ENCODE peak calls at places on chromosomes 7 and 10, in four cellular contexts. K is right cardiac atrium, C is colonic mucosa, L is Caco-2. H is an unnamed sample.
A peak's percentile ranks its signal among the peaks of the same experiment; 100 is the strongest.

GRCh38 chr7:159107052-159107892 is 37.4 kb downstream of the VIPR2 start:
- DNase-seq in K (no peak), L (no peak), C (no peak), H (no peak)

GRCh38 chr7:101957733-101958525 is 140.5 kb downstream of the CUX1 start:
- DNase-seq in L (no peak), C (no peak), K (no peak), H (no peak)

GRCh38 chr10:45580781-45581496 is 91.6 kb downstream of the ZFAND4 start:
- DNase-seq in K (no peak), L (no peak), C (peak; percentile 53), H (no peak)

GRCh38 chr7:138739859-138740258 is 38.7 kb upstream of the SVOPL start:
- DNase-seq in C (no peak), K (no peak), L (no peak), H (no peak)

GRCh38 chr7:56063500-56063881 is 595 bp upstream of the SUMF2 start:
- DNase-seq in L (peak; percentile 26), C (no peak), K (no peak), H (no peak)

GRCh38 chr7:105721571-105722104 is 140.3 kb upstream of the EFCAB10 start:
- DNase-seq in L (no peak), C (no peak), K (no peak), H (no peak)

GRCh38 chr7:27739301-27739913 is 555 bp upstream of the TAX1BP1 start:
- DNase-seq in K (no peak), L (no peak), C (peak; percentile 38), H (no peak)

GRCh38 chr7:26117142-26117807 is 34.7 kb upstream of the NFE2L3 start:
- DNase-seq in L (peak; percentile 48), C (no peak), K (no peak), H (no peak)

GRCh38 chr7:24916463-24917040 is 63.4 kb downstream of the OSBPL3 start:
- DNase-seq in C (no peak), L (no peak), K (no peak), H (no peak)

GRCh38 chr10:79345241-79346011 is 1.8 kb upstream of the PPIF start:
- DNase-seq in L (no peak), K (no peak), C (peak; percentile 17), H (no peak)

GRCh38 chr10:31101123-31101522 is 69.5 kb upstream of the ZNF438 start:
- DNase-seq in K (no peak), L (no peak), C (no peak), H (no peak)

GRCh38 chr7:150631866-150632864 is at the start of gene GIMAP6:
- DNase-seq in L (no peak), K (peak; percentile 35), C (no peak), H (no peak)

GRCh38 chr10:85978566-85979358 is 387.8 kb downstream of the GRID1 start:
- DNase-seq in L (no peak), C (no peak), K (no peak), H (no peak)

GRCh38 chr10:126243976-126244375 is 144.3 kb downstream of the ADAM12 start:
- DNase-seq in L (no peak), K (no peak), C (no peak), H (no peak)

GRCh38 chr10:30017576-30017975 is 41.8 kb downstream of the JCAD start:
- DNase-seq in L (no peak), C (no peak), K (no peak), H (no peak)

DNA sequence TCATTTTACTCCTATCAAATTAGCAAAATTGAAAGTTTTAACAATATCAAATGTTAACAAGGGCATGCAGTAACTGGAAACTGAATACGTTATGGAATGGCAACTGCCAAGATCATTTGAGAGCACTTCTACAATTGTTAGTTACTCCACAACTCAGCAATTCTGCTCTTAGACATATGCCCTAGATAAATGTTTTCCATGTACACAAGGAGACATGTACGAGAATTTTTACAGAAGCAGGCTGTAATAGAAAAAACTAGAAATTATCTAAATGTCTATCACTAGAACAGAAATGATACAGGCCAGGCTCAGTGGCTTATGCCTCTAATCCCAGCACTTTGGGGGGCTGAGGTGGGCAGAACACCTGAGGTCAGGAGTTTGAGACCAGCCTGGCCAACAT is 7.0 kb downstream of the PSAP start:
- DNase-seq in K (no peak), L (no peak), C (no peak), H (no peak)
- H3K4me1 ChIP-seq in K (peaks cover 28% of the 10 kb centered on the region), L (peaks cover 71% of the 10 kb centered on the region), C (peaks cover 4% of the 10 kb centered on the region), H (peaks cover 23% of the 10 kb centered on the region)

GRCh38 chr7:92765725-92766124 is 70.6 kb downstream of the CDK6 start:
- DNase-seq in L (peak; percentile 51), K (no peak), C (no peak), H (no peak)
- H3K4me1 ChIP-seq in L (peaks cover 57% of the 10 kb centered on the region), K (peaks cover 3% of the 10 kb centered on the region), C (peaks cover 8% of the 10 kb centered on the region), H (peaks cover 48% of the 10 kb centered on the region)

DNA sequence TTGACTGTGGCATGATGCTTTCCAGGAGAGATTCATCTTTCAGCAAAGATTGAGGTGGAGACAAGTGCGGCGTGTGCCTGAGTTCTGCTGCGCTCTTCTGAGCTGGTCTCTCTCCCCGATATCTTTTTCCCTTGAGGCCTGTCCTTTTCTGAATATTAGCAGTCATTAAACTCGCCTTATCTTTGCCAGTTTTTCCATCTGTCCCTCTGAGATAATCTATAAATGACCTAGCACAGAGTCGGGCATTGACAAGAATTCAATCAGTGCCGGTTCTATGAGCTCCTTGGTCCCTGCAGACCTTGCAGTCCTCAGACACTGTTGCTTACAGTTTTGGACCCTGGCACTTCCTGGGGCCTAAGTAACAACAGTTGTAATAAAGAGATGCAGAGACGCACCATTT is 89.7 kb upstream of the IKZF1 start:
- DNase-seq in L (no peak), K (no peak), C (no peak), H (no peak)
- H3K4me1 ChIP-seq in L (no peaks in the 10 kb centered on the region), K (no peaks in the 10 kb centered on the region), C (no peaks in the 10 kb centered on the region), H (no peaks in the 10 kb centered on the region)

GRCh38 chr10:515674-516073 is 173.8 kb downstream of the DIP2C start:
- DNase-seq in L (no peak), C (no peak), K (no peak), H (no peak)
- H3K4me1 ChIP-seq in L (peaks cover 9% of the 10 kb centered on the region), C (no peaks in the 10 kb centered on the region), K (peaks cover 2% of the 10 kb centered on the region), H (peaks cover 3% of the 10 kb centered on the region)

H was measured in BE2C.